ENCODE peak calls at places on chromosomes 2 and 18, in six cellular contexts. W, V, Q, H, E and F are unnamed samples.

GRCh38 chr2:138373993-138374408 is 127.6 kb upstream of the SPOPL start:
- DNase-seq in W (no peak), V (no peak), Q (peak; percentile 43), H (no peak), E (no peak), F (peak; percentile 41)

GRCh38 chr2:234029150-234029733 is 21.3 kb upstream of the SPP2 start:
- DNase-seq in W (no peak), V (no peak), Q (peak; percentile 27), H (no peak), E (no peak), F (no peak)

GRCh38 chr2:98036349-98037000 is 40.7 kb upstream of the TMEM131 start:
- DNase-seq in W (peak; percentile 30), V (no peak), Q (no peak), H (no peak), E (no peak), F (peak; percentile 40)

GRCh38 chr2:217954971-217955740 is 47.6 kb downstream of the TNS1 start:
- DNase-seq in W (peak; percentile 17), V (no peak), Q (no peak), H (no peak), E (no peak), F (peak; percentile 18)

GRCh38 chr2:196247979-196248286 is 76.6 kb upstream of the STK17B start:
- DNase-seq in W (no peak), V (no peak), Q (no peak), H (no peak), E (no peak), F (no peak)

GRCh38 chr2:192194065-192194865 is 468 bp downstream of the TMEFF2 start:
- DNase-seq in W (no peak), V (no peak), Q (no peak), H (peak; percentile 17), E (peak; percentile 79), F (no peak)

GRCh38 chr2:55108456-55108855 is 58.2 kb upstream of the RTN4 start:
- DNase-seq in W (no peak), V (no peak), Q (no peak), H (no peak), E (no peak), F (no peak)

GRCh38 chr2:178553047-178553446 is 72.8 kb downstream of the PLEKHA3 start:
- DNase-seq in W (no peak), V (no peak), Q (peak; percentile 94), H (no peak), E (no peak), F (no peak)

GRCh38 chr18:22557160-22557941 is 139.6 kb upstream of the CTAGE1 start:
- DNase-seq in W (no peak), V (no peak), Q (no peak), H (no peak), E (no peak), F (no peak)

GRCh38 chr2:183477296-183477695 is 353.1 kb downstream of the NUP35 start:
- DNase-seq in W (no peak), V (no peak), Q (no peak), H (no peak), E (no peak), F (no peak)

GRCh38 chr18:67766930-67767329 is 250.4 kb upstream of the DSEL start:
- DNase-seq in W (no peak), V (no peak), Q (peak; percentile 99), H (no peak), E (no peak), F (no peak)

GRCh38 chr2:208488668-208489564 is 82.3 kb downstream of the PTH2R start:
- DNase-seq in W (no peak), V (no peak), Q (no peak), H (no peak), E (no peak), F (no peak)

GRCh38 chr2:102473020-102473419 is at the start of gene SLC9A4:
- DNase-seq in W (peak; percentile 85), V (peak; percentile 41), Q (peak; percentile 55), H (peak; percentile 26), E (no peak), F (peak; percentile 57)

GRCh38 chr2:183027443-183027842 is 10.8 kb downstream of the NCKAP1 start:
- DNase-seq in W (no peak), V (no peak), Q (no peak), H (no peak), E (no peak), F (no peak)

GRCh38 chr2:181896286-181896685 is 4.8 kb downstream of the ITPRID2 start:
- DNase-seq in W (no peak), V (no peak), Q (no peak), H (no peak), E (no peak), F (no peak)

GRCh38 chr2:202133556-202134245 is 60.6 kb downstream of the KIAA2012 start:
- DNase-seq in W (no peak), V (no peak), Q (no peak), H (no peak), E (no peak), F (no peak)